ENCODE peak calls at places on chromosomes 16 and 17, in eight cellular contexts. B is lower lobe of right lung; P is GM23338; W is pancreas; L is body of pancreas; G is prostate gland; Q is CD8-positive, alpha-beta T cell; Z is heart left ventricle. F is an unnamed sample.

GRCh38 chr17:39626171-39626670 is 531 bp upstream of the PPP1R1B start:
- DNase-seq in Z (no peak), W (no peak), P (no peak), Q (no peak), B (no peak), L (no peak), G (no peak), F (no peak)

GRCh38 chr16:57675752-57676623 is 7.9 kb downstream of the ADGRG3 start:
- DNase-seq in Q (no peak), W (no peak), P (peak), Z (no peak), G (no peak), L (no peak), B (no peak), F (no peak)

GRCh38 chr17:75486151-75486550 is 29.2 kb downstream of the CASKIN2 start:
- DNase-seq in G (no peak), P (no peak), B (peak), Q (no peak), W (no peak), L (no peak), Z (peak), F (no peak)

GRCh38 chr17:83101805-83102480 is 22.5 kb downstream of the METRNL start:
- DNase-seq in Z (peak), Q (no peak), P (no peak), B (peak), W (no peak), L (no peak), G (no peak), F (no peak)

GRCh38 chr17:48719642-48720262 is 2.6 kb downstream of the PRAC1 start:
- DNase-seq in Z (no peak), P (peak), W (no peak), G (peak), L (no peak), B (no peak), Q (no peak), F (no peak)

GRCh38 chr16:85123891-85124635 is 11.8 kb upstream of the CIBAR2 start:
- DNase-seq in L (peak), Q (peak), P (peak), W (no peak), G (no peak), Z (peak), B (peak), F (peak)

GRCh38 chr17:1561420-1562177 is 993 bp downstream of the PITPNA start:
- DNase-seq in P (peak), G (no peak), L (peak), W (no peak), Z (no peak), Q (peak), B (peak), F (no peak)

GRCh38 chr16:3173892-3174617 is 13.9 kb upstream of the OR1F1 start:
- DNase-seq in W (no peak), B (peak), Z (no peak), Q (no peak), G (no peak), L (no peak), P (peak), F (no peak)

GRCh38 chr17:45973943-45974859 is 24.8 kb upstream of the STH start:
- DNase-seq in B (no peak), G (peak), L (no peak), Q (no peak), W (no peak), Z (no peak), P (no peak), F (no peak)

GRCh38 chr16:64969221-64969620 is 152.6 kb downstream of the CDH11 start:
- DNase-seq in L (no peak), W (no peak), G (no peak), Z (no peak), Q (no peak), P (no peak), B (no peak), F (no peak)

GRCh38 chr16:53465606-53466290 is 31.5 kb downstream of the RBL2 start:
- DNase-seq in B (no peak), G (no peak), Z (no peak), P (no peak), Q (no peak), W (peak), L (peak), F (no peak)

GRCh38 chr17:21523482-21524210 is 147.5 kb downstream of the KCNJ12 start:
- DNase-seq in Q (no peak), P (no peak), Z (no peak), B (no peak), L (no peak), G (no peak), W (no peak), F (no peak)

GRCh38 chr17:66429680-66430079 is 127.3 kb downstream of the PRKCA start:
- DNase-seq in G (no peak), P (no peak), B (no peak), L (no peak), Q (no peak), Z (no peak), W (no peak), F (no peak)

GRCh38 chr17:76238847-76239537 is 1.3 kb downstream of the RNF157 start:
- DNase-seq in W (no peak), G (no peak), Q (no peak), L (no peak), B (no peak), Z (no peak), P (peak), F (no peak)

GRCh38 chr16:70751593-70751992 is 49.4 kb downstream of the VAC14 start:
- DNase-seq in L (no peak), Q (no peak), G (no peak), Z (no peak), P (no peak), B (no peak), W (no peak), F (no peak)
- H3K27ac ChIP-seq in L (no peak), Q (no peak), G (peak), Z (peak), P (no peak), B (peak), W (no peak), F (peak)

GRCh38 chr16:75491876-75492275 is 3.4 kb downstream of the CHST6 start:
- DNase-seq in W (no peak), L (no peak), Z (no peak), G (no peak), B (no peak), P (peak), Q (no peak), F (no peak)
- TF ChIP-seq CTCF in W (no peak), L (no peak), Z (no peak), G (no peak), B (no peak), P (peak), Q (no peak), F (no peak)

GRCh38 chr17:41654134-41654907 is 29.9 kb upstream of the KRT17 start:
- DNase-seq in P (peak), Z (peak), B (peak), W (peak), Q (no peak), G (peak), L (peak), F (peak)
- H3K27ac ChIP-seq in P (no peak), Z (no peak), B (peak), W (peak), Q (no peak), G (peak), L (peak), F (peak)

DNA sequence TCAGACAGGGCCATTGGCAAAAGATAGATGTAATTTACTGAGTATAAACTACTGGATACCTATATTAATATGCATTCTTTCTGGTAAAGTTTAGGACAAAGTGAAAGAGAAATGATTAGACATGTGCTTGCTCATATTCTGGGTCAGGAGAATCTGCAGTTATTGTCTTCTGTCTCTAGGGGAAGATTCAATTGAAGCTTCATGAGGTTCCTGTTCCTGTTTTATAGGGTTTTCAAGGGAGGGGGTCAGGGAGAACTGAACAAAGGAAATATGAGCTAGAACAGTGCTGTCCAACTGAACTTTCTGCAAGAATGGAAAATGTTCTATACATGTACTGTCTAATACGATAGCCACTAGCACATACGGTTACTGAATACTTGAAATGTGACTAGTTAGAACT is 59.3 kb upstream of the CORO6 start:
- DNase-seq in L (no peak), W (no peak), Q (no peak), Z (no peak), P (no peak), G (no peak), B (no peak), F (no peak)
- TF ChIP-seq CTCF in L (no peak), W (no peak), Q (no peak), Z (no peak), P (no peak), G (no peak), B (peak), F (no peak)

DNA sequence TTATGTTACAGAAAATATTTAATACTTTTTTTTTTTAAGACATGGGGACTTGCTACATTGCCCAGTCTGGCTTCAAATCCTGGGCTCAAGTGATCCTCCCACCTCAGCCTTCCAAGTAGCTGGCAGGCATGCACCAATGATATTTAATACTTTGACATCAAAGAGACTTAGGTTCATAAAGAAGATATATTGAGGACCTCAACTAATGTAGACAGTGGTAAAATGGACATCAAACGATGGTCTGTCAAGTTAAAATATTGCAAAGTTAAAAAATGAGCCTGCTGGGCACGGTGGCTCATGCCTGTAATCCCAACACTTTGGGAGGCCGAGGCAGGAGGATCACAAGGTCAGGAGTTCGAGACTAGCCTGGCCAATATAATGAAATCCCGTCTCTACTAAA is 8.7 kb downstream of the TEFM start:
- DNase-seq in P (no peak), W (no peak), G (no peak), L (no peak), Z (no peak), Q (no peak), B (no peak), F (no peak)
- H3K27ac ChIP-seq in P (no peak), W (no peak), G (no peak), L (no peak), Z (no peak), Q (no peak), B (no peak), F (no peak)

GRCh38 chr17:32609085-32609484 is 122.3 kb downstream of the CDK5R1 start:
- DNase-seq in Z (peak), L (peak), P (no peak), Q (peak), W (peak), G (peak), B (peak), F (peak)
- TF ChIP-seq CTCF in Z (peak), L (no peak), P (no peak), Q (peak), W (no peak), G (no peak), B (peak), F (peak)

DNA sequence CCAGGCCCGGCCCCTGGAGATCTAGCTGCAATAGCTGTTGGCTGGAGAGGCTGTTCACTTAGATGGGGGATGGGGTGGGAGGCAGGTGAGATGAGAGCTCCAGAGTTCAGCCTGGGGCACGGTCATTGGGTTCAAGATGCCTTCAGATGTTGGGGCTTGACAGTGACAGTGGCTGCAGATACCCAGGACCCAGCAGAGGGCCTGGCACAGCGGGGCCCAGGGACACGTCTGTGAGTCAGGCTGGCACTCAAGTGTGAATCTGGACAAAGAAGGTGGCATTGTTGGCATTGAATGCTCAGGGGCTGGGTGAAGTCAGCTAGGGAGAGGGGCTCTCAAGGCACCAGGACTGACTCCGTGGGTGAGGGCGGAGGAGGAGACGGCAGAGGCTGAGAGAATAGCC is 328.1 kb downstream of the SEC14L1 start:
- DNase-seq in L (no peak), P (no peak), B (no peak), Z (no peak), W (no peak), G (no peak), Q (no peak), F (no peak)
- H3K27ac ChIP-seq in L (no peak), P (no peak), B (no peak), Z (no peak), W (no peak), G (no peak), Q (no peak), F (no peak)

GRCh38 chr17:34899892-34900291 is 61.4 kb downstream of the CCT6B start:
- DNase-seq in P (no peak), Z (no peak), L (no peak), W (no peak), B (no peak), Q (no peak), G (no peak), F (no peak)

GRCh38 chr17:34892864-34893263 is 68.4 kb downstream of the CCT6B start:
- DNase-seq in Z (no peak), W (no peak), L (no peak), Q (no peak), P (peak), B (no peak), G (no peak), F (no peak)

GRCh38 chr17:34894971-34895370 is 66.3 kb downstream of the CCT6B start:
- DNase-seq in Z (no peak), L (no peak), P (no peak), W (no peak), G (no peak), B (no peak), Q (no peak), F (no peak)

GRCh38 chr17:34895388-34895787 is 65.9 kb downstream of the CCT6B start:
- DNase-seq in B (no peak), Z (no peak), L (no peak), G (no peak), Q (no peak), W (no peak), P (peak), F (no peak)
- TF ChIP-seq CTCF in B (no peak), Z (no peak), L (no peak), G (no peak), Q (no peak), W (no peak), P (no peak), F (no peak)

GRCh38 chr16:88466949-88467348 is 13.9 kb downstream of the ZFPM1 start:
- DNase-seq in W (no peak), B (no peak), Z (no peak), P (no peak), L (no peak), Q (no peak), G (no peak), F (no peak)
- H3K27ac ChIP-seq in W (no peak), B (no peak), Z (no peak), P (no peak), L (no peak), Q (no peak), G (no peak), F (no peak)

GRCh38 chr17:50195196-50195865 is 6.1 kb downstream of the COL1A1 start:
- DNase-seq in B (peak), W (no peak), P (no peak), L (no peak), Q (peak), G (no peak), Z (no peak), F (no peak)
- TF ChIP-seq CTCF in B (no peak), W (no peak), P (peak), L (no peak), Q (no peak), G (no peak), Z (no peak), F (no peak)